ENCODE peak calls at places on chromosomes 4 and X, in ten cellular contexts. W is GM23338, V is SK-N-SH, R is GM23248, X is hepatocyte, L is PC-3, U is Karpas-422, C is HCT116, P is PC-9, G is MM.1S. M is an unnamed sample. For H3K4me1 and H3K9me2, the result is how much of the 10 kb centered on the place peaks cover.

GRCh38 chrX:109826954-109827708 is 94.1 kb upstream of the ACSL4 start:
- DNase-seq in W (peak), V (no peak), R (peak), X (peak), L (peak), U (no peak), C (no peak), P (peak), G (no peak), M (no peak)

GRCh38 chr4:79682801-79683217 is 274.8 kb upstream of the GK2 start:
- DNase-seq in W (no peak), V (no peak), R (no peak), X (no peak), L (no peak), U (no peak), C (no peak), P (no peak), G (no peak), M (no peak)

GRCh38 chrX:17632942-17633341 is 104.4 kb upstream of the SCML1 start:
- DNase-seq in W (no peak), V (no peak), R (peak), X (no peak), L (peak), U (no peak), C (no peak), P (no peak), G (peak), M (no peak)

GRCh38 chr4:32991663-32992062 is 2271.5 kb downstream of the PCDH7 start:
- DNase-seq in W (no peak), V (no peak), R (no peak), X (no peak), L (no peak), U (no peak), C (no peak), P (no peak), G (no peak), M (no peak)

GRCh38 chr4:124710911-124711310 is 1.6 kb downstream of the ANKRD50 start:
- DNase-seq in W (no peak), V (no peak), R (peak), X (peak), L (no peak), U (no peak), C (no peak), P (no peak), G (no peak), M (no peak)

GRCh38 chr4:60088803-60089202 is 1111.3 kb upstream of the ADGRL3 start:
- DNase-seq in W (peak), V (no peak), R (no peak), X (no peak), L (no peak), U (no peak), C (no peak), P (no peak), G (no peak), M (no peak)

GRCh38 chr4:56289934-56290333 is 97.4 kb downstream of the AASDH start:
- DNase-seq in W (no peak), V (peak), R (peak), X (no peak), L (no peak), U (no peak), C (no peak), P (peak), G (no peak), M (no peak)

GRCh38 chrX:42797646-42798045 is 19.7 kb upstream of the PPP1R2C start:
- DNase-seq in W (no peak), V (no peak), R (peak), X (peak), L (no peak), U (no peak), C (no peak), P (no peak), G (no peak), M (no peak)

GRCh38 chrX:129037389-129037788 is 485.9 kb downstream of the SMARCA1 start:
- DNase-seq in W (no peak), V (no peak), R (no peak), X (no peak), L (no peak), U (no peak), C (no peak), P (no peak), G (no peak), M (no peak)

GRCh38 chrX:46642145-46642544 is 68.6 kb downstream of the CHST7 start:
- DNase-seq in W (peak), V (peak), R (peak), X (peak), L (peak), U (peak), C (no peak), P (no peak), G (peak), M (peak)

GRCh38 chr4:16461362-16461761 is 235.1 kb upstream of the TAPT1 start:
- DNase-seq in W (no peak), V (no peak), R (peak), X (no peak), L (peak), U (no peak), C (no peak), P (no peak), G (no peak), M (no peak)

GRCh38 chrX:10395179-10395578 is 225.2 kb downstream of the MID1 start:
- DNase-seq in W (no peak), V (no peak), R (peak), X (no peak), L (no peak), U (no peak), C (no peak), P (no peak), G (no peak), M (no peak)

GRCh38 chr4:177313263-177313662 is 3.6 kb downstream of the NEIL3 start:
- DNase-seq in W (no peak), V (no peak), R (peak), X (no peak), L (no peak), U (no peak), C (no peak), P (no peak), G (no peak), M (no peak)
- H3K4me1 ChIP-seq in W (under half), V (under half), R (under half), X (under half), L (under half), U (under half), C (under half), P (under half), G (under half), M (under half)

DNA sequence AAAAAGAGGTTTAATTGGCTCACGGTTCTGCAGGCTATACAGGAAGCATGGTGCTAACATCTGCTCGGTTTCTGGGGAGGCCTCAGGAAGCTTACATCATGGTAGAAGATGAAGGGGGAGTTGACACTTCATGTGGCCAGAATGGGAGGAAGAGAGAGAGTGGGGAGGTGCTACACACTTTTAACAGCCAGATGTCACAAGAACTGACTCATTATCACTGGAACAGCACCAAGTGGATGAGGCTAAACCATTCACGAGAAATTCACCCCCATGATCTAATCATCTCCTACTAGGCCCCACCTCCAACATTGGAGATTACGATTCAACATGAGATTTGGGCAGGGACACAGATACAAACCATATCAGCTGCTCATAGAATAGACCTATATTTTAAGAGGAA is 255.8 kb downstream of the OPHN1 start:
- DNase-seq in W (no peak), V (no peak), R (peak), X (no peak), L (peak), U (no peak), C (no peak), P (no peak), G (no peak), M (no peak)
- H3K9me2 ChIP-seq in W (under half), V (under half), R (under half), X (under half), L (under half), U (under half), C (under half), P (under half), G (under half), M (under half)

DNA sequence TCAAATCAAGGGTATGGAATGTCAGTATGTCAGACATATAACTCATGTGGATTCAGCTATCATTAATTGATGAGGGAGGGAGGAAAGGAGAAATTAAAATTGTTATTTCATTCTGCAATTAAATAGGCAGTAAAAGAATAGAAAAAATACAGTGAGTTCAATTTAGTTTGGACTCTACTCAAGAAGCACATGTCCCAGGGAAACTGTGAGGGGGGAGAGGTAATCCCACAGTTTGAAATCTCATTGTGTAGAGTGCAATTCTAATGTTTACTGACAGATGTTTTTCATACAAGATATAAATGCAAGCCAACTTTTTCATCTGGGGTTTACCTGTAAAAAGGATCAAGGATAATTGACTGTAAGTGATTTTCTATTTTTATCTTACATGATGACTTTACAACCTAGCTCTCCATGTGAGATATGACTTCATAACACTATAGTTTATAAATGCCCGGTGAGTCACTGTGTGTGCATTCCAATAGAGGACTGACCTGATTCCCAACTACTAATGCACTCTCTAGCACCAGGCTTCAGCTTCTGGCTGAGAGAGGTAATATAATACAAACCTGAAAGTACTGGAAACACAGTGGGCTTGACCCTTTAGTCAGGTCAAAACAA is 35.2 kb upstream of the SCD5 start:
- DNase-seq in W (no peak), V (no peak), R (peak), X (peak), L (peak), U (no peak), C (no peak), P (peak), G (no peak), M (no peak)
- H3K27ac ChIP-seq in W (no peak), V (no peak), R (peak), X (peak), L (no peak), U (no peak), C (no peak), P (peak), G (no peak), M (no peak)

DNA sequence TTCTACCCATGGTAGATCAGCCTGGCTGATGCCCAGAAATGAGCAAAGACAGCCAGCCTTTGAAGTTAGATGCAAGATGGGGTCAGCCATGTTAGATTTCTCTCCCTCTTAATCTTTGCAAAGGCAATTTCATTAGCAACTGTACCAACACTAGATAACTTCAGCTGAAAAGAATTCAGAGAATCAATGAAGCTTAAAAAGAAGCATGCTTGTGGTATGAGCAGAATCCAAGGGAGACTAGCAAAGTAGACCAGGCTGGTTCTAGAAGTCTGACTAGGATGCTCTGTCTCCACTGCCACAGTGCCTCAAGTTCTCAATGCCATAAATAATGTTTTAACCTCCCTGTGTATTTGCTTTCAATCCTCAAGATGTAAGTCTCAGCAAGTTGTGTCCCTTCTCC is 247.3 kb downstream of the SLC7A11 start:
- DNase-seq in W (no peak), V (no peak), R (peak), X (no peak), L (no peak), U (no peak), C (no peak), P (no peak), G (no peak), M (no peak)
- H3K4me1 ChIP-seq in W (under half), V (under half), R (half or more), X (under half), L (under half), U (under half), C (under half), P (under half), G (under half), M (under half)

DNA sequence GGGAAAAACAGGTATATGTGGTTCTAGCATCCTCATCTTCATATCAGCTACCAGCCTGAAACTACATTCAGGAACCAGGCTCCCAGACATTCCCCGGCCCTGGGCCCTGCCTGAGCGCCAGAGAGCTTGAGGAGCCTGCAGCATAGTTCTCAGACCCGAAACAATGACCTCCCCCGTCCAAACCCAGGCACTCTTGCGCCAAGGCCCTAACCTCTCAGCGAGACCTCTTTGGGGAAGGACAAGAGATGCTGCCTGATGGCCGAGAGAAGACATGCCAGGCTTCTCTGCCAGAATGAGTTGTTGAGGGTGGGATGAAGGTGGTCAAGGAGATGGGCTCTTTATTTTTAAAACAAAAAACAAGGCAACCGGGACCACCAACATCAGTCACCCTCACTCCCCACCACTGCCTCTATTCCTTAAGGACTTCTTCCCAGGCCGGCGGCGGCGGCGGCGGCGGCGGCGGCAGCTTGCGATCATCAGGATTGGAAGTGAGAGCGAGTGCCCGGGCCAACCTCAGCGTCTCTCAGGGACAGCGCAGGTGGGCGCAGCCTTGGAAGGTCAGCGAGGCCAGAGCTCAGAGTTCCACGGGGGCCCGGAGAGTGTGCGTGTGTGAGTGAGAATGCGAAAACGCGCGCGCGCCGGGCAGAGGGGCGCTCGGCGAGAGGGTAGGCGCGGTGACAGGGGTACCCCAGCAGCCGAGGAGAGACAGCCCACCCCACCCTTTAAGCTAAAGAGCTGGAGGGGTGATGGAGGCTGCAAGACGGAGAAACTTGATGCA is 619 bp downstream of the INPP4B start:
- DNase-seq in W (peak), V (peak), R (peak), X (peak), L (peak), U (no peak), C (no peak), P (peak), G (no peak), M (no peak)
- H3K9me2 ChIP-seq in W (under half), V (under half), R (under half), X (under half), L (under half), U (under half), C (under half), P (under half), G (under half), M (under half)

GRCh38 chrX:119028733-119029110 is 44.1 kb upstream of the CT47C1 start:
- DNase-seq in W (no peak), V (no peak), R (no peak), X (no peak), L (no peak), U (no peak), C (no peak), P (no peak), G (no peak), M (no peak)

GRCh38 chrX:119030990-119031389 is 41.8 kb upstream of the CT47C1 start:
- DNase-seq in W (no peak), V (no peak), R (no peak), X (no peak), L (no peak), U (no peak), C (no peak), P (no peak), G (no peak), M (no peak)

DNA sequence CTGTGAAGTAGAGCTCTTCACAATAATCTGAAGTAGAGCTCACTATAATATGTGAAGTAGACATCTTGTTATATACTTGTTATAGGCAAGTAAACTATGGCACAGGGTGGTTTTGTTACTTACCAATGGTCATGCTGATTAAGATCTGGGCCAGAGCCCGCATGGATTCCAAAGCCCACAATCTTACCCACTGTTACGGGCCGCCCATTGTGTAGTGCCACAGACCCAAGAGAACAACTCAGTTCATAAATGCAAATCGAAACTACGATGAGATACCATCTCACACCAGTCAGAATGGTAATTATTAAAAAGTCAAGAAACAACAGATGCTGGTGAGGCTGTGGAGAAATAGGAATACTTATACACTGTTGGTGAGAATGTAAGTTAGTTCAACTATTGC is 46.9 kb upstream of the CT47C1 start:
- DNase-seq in W (no peak), V (no peak), R (no peak), X (no peak), L (no peak), U (no peak), C (no peak), P (no peak), G (no peak), M (no peak)
- H3K27ac ChIP-seq in W (no peak), V (no peak), R (no peak), X (no peak), L (no peak), U (no peak), C (no peak), P (no peak), G (no peak), M (no peak)